ENCODE peak calls at places on chromosomes 11 and 22, in five cellular contexts. R is GM12878, U is sigmoid colon, A is colonic mucosa, P is psoas muscle. I is an unnamed sample.

GRCh38 chr11:2940166-2940929 is 11.1 kb upstream of the PHLDA2 start:
- DNase-seq in R (no peak), U (peak), A (peak), P (peak), I (no peak)

GRCh38 chr11:77170107-77170506 is 42.1 kb downstream of the MYO7A start:
- DNase-seq in R (no peak), U (no peak), A (no peak), P (peak), I (no peak)

GRCh38 chr11:120079750-120080610 is 57.9 kb downstream of the TRIM29 start:
- DNase-seq in R (no peak), U (no peak), A (no peak), P (no peak), I (no peak)

GRCh38 chr22:30826670-30827355 is 132.1 kb downstream of the OSBP2 start:
- DNase-seq in R (no peak), U (no peak), A (no peak), P (no peak), I (no peak)

GRCh38 chr11:21545701-21546100 is 647.2 kb upstream of the ANO5 start:
- DNase-seq in R (no peak), U (no peak), A (no peak), P (no peak), I (no peak)

GRCh38 chr22:38862375-38863329 is 9.4 kb downstream of the CBX6 start:
- DNase-seq in R (no peak), U (peak), A (no peak), P (peak), I (no peak)

GRCh38 chr22:37633693-37634504 is 5.6 kb upstream of the SH3BP1 start:
- DNase-seq in R (peak), U (peak), A (peak), P (peak), I (no peak)

GRCh38 chr11:99822846-99823565 is 802.3 kb downstream of the CNTN5 start:
- DNase-seq in R (no peak), U (no peak), A (no peak), P (no peak), I (no peak)

GRCh38 chr22:38704568-38705234 is 1.0 kb upstream of the GTPBP1 start:
- DNase-seq in R (no peak), U (no peak), A (no peak), P (no peak), I (no peak)

GRCh38 chr22:41240377-41241132 is at the start of gene CHADL:
- DNase-seq in R (no peak), U (peak), A (no peak), P (no peak), I (no peak)

GRCh38 chr22:42889290-42889689 is 32.2 kb upstream of the ARFGAP3 start:
- DNase-seq in R (peak), U (no peak), A (no peak), P (no peak), I (no peak)

GRCh38 chr22:21000215-21000986 is 1.5 kb downstream of the THAP7 start:
- DNase-seq in R (no peak), U (no peak), A (no peak), P (no peak), I (no peak)

GRCh38 chr22:21000987-21001600 is 824 bp downstream of the THAP7 start:
- DNase-seq in R (no peak), U (no peak), A (no peak), P (no peak), I (no peak)

GRCh38 chr22:20999350-21000214 is 2.3 kb downstream of the THAP7 start:
- DNase-seq in R (no peak), U (no peak), A (no peak), P (no peak), I (no peak)

GRCh38 chr22:21001601-21002325 is at the start of gene THAP7:
- DNase-seq in R (peak), U (peak), A (peak), P (peak), I (peak)

GRCh38 chr22:21003782-21004181 is 1.9 kb upstream of the THAP7 start:
- DNase-seq in R (no peak), U (no peak), A (peak), P (no peak), I (no peak)
- H3K27ac ChIP-seq in R (no peak), U (no peak), A (peak), P (peak), I (no peak)

DNA sequence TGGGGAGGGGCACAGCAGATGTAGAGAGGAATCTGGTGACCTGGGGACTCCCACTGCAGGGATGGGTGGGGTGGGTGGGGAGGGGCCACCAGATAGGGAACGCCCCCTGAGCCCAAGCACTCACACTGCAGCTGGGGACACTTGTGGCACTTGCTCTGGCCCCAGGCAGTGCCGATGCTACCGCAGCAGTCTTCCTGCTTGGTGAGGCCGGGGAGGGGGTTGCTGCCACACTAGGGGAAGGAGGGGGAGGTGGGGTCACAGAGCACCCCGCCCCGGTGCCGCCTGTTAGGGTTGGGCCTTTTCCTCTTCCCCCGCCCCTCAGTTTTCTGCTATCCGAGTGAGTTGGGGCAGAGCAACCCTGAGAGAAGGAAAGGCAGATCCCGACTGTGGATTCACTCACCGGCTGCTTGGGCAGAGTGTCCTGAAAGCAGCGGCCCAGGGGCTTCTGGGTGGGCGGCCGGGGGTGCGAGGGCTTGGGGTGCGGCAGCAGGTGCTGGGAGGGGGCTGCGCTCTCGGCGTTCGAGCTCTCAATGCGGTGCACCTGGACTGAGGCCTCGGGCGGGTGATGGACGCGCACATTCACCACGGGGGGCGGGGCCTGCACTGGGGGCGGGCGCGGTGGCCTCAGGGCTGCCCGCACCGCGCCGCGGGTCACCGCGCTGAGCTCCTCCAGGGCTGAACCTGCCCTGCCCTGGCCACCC is 4.7 kb downstream of the LTBP3 start:
- DNase-seq in R (no peak), U (no peak), A (peak), P (no peak), I (no peak)
- H3K27ac ChIP-seq in R (no peak), U (no peak), A (no peak), P (peak), I (no peak)

GRCh38 chr22:25404556-25404922 is 159.9 kb upstream of the GRK3 start:
- DNase-seq in R (no peak), U (peak), A (no peak), P (no peak), I (no peak)

GRCh38 chr22:25403752-25404471 is 160.6 kb upstream of the GRK3 start:
- DNase-seq in R (no peak), U (peak), A (peak), P (no peak), I (no peak)

GRCh38 chr22:25406510-25407210 is 157.8 kb upstream of the GRK3 start:
- DNase-seq in R (no peak), U (peak), A (peak), P (no peak), I (no peak)

GRCh38 chr22:25405854-25406509 is 158.5 kb upstream of the GRK3 start:
- DNase-seq in R (no peak), U (no peak), A (no peak), P (no peak), I (no peak)

DNA sequence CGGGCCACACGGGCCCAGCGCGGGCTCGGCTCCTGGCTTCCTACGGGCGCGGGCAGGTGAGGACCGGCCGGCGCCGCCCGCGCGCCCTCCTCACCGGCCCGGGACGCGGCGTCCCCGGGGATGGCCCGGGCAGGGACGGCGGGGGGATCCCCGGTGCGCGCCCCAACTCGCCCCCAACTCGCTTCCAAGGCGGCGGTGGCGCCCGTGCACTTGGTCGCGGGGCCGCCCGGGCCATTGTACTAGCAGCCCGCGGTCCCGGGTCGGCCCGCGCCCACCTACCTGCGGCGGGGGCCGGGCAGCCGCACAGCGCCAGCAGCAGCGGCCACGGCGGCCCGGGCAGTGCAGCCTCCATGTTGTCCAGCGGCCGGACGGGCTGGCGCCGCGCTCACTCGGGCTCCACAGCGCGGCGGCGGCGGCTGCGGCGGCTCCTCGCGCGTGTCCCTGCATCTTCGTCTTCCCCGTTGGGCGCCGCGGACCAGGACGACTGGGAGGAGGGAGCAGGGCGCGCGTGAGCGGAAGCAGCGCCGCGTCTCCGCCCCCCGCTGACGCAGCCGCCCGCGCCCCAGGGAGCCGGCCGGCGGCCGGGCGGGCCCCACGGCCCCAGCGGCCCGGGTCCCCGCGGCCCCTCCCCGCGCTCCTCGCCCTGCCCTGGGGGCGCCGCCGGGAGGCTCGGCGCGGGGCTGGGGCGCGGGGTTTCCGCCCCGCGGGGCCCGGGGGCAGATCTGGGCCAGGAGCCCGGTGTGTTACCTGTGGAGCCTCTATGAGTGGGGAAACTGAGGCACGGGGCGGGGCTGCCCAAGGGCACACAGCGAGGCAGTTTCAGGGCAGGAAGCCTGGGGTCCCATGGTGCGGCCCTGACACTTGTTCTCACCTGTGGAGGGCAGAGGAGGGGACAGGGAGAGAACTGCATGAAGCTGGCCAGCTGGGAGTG is 159.3 kb upstream of the GRK3 start:
- DNase-seq in R (no peak), U (peak), A (peak), P (peak), I (no peak)
- H3K27ac ChIP-seq in R (peak), U (peak), A (peak), P (peak), I (peak)

GRCh38 chr11:1300569-1301187 is 8.8 kb downstream of the TOLLIP start:
- DNase-seq in R (no peak), U (no peak), A (peak), P (no peak), I (no peak)
- H3K27ac ChIP-seq in R (no peak), U (peak), A (no peak), P (peak), I (no peak)

DNA sequence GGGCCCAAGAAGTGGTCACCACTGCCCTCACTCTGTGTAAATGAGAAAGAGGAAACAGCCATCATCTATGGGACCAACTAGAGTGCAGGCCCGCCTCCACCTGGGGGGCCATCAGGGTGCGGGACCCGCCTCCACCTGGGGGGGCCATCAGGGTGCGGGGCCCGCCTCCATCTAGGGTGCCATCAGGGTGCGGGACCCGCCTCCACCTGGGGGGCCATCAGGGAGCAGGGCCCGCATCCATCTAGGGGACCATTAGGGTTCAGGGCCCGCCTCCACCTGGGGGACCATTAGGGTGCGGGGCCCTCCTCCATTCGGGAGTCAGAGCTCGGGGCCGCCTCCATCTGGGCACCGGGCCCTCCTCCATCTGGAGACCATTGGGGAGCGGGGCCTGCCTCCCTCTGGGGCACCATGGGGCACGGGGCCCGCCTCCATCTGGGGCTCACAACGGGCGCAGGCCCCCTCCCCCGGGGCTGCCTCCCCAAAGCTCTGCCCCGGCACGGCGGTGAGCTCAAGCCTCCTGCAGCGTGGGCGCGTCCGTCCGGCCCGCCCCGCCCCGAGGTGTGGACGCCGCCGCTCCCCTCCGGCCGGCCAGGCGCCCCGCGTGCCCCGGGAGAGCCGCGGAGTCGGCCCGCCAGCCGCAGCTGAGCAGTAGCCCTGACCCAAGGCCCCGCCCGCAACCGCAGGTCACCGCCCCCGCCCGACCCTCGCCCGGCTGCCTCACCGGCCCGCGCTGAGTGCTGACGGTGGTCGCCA is 511 bp downstream of the TOLLIP start:
- DNase-seq in R (no peak), U (no peak), A (no peak), P (no peak), I (no peak)
- H3K27ac ChIP-seq in R (peak), U (peak), A (peak), P (peak), I (peak)

GRCh38 chr22:48664586-48664985 is 1163.1 kb downstream of the BRD1 start:
- DNase-seq in R (no peak), U (no peak), A (no peak), P (peak), I (no peak)
- H3K27ac ChIP-seq in R (no peak), U (no peak), A (no peak), P (no peak), I (no peak)

GRCh38 chr22:17703811-17704210 is 65.3 kb downstream of the BCL2L13 start:
- DNase-seq in R (no peak), U (no peak), A (no peak), P (no peak), I (no peak)
- H3K27ac ChIP-seq in R (no peak), U (no peak), A (no peak), P (no peak), I (no peak)

GRCh38 chr11:11313426-11313825 is 39.6 kb downstream of the CSNK2A3 start:
- DNase-seq in R (no peak), U (no peak), A (no peak), P (no peak), I (peak)
- H3K27ac ChIP-seq in R (no peak), U (no peak), A (no peak), P (peak), I (peak)

GRCh38 chr11:7590529-7590928 is 76.7 kb downstream of the PPFIBP2 start:
- DNase-seq in R (no peak), U (no peak), A (no peak), P (no peak), I (no peak)

GRCh38 chr11:7584910-7585309 is 71.1 kb downstream of the PPFIBP2 start:
- DNase-seq in R (no peak), U (no peak), A (no peak), P (no peak), I (no peak)

GRCh38 chr11:7585816-7586215 is 72.0 kb downstream of the PPFIBP2 start:
- DNase-seq in R (no peak), U (no peak), A (no peak), P (no peak), I (no peak)

GRCh38 chr11:7589861-7590260 is 76.1 kb downstream of the PPFIBP2 start:
- DNase-seq in R (no peak), U (no peak), A (no peak), P (no peak), I (no peak)

DNA sequence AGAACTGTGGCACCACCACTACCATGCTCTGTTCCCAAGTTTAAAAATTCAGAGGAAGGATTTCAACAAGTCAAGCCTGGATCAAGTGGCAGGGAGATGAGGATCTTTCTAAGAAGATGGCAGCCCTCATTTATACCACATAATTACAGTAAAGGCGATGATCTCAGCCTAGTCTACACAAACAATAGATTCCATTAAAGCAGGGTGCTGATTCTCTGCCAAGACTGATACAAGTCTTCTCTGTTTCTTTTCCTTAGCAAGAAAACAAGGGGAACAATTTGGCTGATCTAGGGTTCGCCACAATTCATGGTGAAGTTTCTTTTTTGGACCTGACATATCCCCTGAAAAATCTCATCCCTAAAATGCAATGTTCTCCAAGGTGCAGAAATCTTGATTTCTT is 73.9 kb downstream of the PPFIBP2 start:
- DNase-seq in R (no peak), U (no peak), A (no peak), P (no peak), I (no peak)
- H3K27ac ChIP-seq in R (no peak), U (no peak), A (no peak), P (no peak), I (no peak)

GRCh38 chr11:130141561-130142341 is 17.8 kb upstream of the ST14 start:
- DNase-seq in R (no peak), U (no peak), A (no peak), P (no peak), I (no peak)

GRCh38 chr11:130144129-130144528 is 15.5 kb upstream of the ST14 start:
- DNase-seq in R (no peak), U (no peak), A (peak), P (no peak), I (no peak)

GRCh38 chr11:130136107-130136506 is 23.5 kb upstream of the ST14 start:
- DNase-seq in R (no peak), U (no peak), A (no peak), P (no peak), I (no peak)

GRCh38 chr11:130137999-130138398 is 21.6 kb upstream of the ST14 start:
- DNase-seq in R (no peak), U (no peak), A (no peak), P (no peak), I (no peak)

DNA sequence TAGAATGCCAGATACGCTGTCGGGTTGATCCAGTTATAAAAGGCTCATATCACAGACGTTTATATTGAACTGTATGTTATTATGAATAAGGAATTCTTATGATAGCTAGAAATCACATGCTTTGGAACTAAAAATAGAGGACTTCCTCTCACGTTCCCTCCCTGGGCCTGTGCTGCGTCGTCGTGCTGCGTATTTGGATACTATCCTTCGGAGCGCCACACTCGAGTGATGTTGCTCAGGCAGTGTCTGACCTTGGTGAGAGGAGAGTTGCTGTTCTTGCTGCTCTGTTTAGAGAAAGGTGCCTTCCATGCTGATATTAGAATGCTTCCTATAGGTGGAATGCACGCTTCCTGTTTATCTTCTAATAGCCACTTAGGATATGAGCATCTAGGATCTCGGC is 20.2 kb upstream of the ST14 start:
- DNase-seq in R (no peak), U (no peak), A (no peak), P (no peak), I (no peak)
- H3K27ac ChIP-seq in R (no peak), U (no peak), A (no peak), P (no peak), I (no peak)

I was measured in epithelial cell of prostate.